ENCODE peak calls at places on chromosomes 12 and 14, in five cellular contexts. T is fibroblast of lung, W is astrocyte, O is IMR-90, D is PC-9. K is an unnamed sample.

GRCh38 chr14:31819281-31819680 is 257.8 kb upstream of the ARHGAP5 start:
- DNase-seq in T (no peak), W (no peak), O (no peak), D (no peak), K (peak)

GRCh38 chr12:88781909-88782308 is 201.6 kb upstream of the KITLG start:
- DNase-seq in T (peak), W (peak), O (peak), D (no peak), K (peak)

GRCh38 chr14:71319646-71320045 is 412.4 kb downstream of the PCNX1 start:
- DNase-seq in T (no peak), W (no peak), O (peak), D (no peak), K (peak)

GRCh38 chr12:65649126-65649525 is 175.2 kb upstream of the HMGA2 start:
- DNase-seq in T (peak), W (peak), O (peak), D (peak), K (peak)

GRCh38 chr12:114045333-114045732 is 79.2 kb upstream of the RBM19 start:
- DNase-seq in T (no peak), W (no peak), O (no peak), D (no peak), K (no peak)

GRCh38 chr12:3789838-3790237 is 36.9 kb upstream of the CRACR2A start:
- DNase-seq in T (no peak), W (no peak), O (no peak), D (no peak), K (no peak)

GRCh38 chr12:131672941-131673330 is 38.0 kb upstream of the SFSWAP start:
- DNase-seq in T (no peak), W (no peak), O (no peak), D (no peak), K (no peak)

GRCh38 chr12:101939856-101940265 is 62.5 kb downstream of the DRAM1 start:
- DNase-seq in T (peak), W (peak), O (peak), D (peak), K (peak)

GRCh38 chr14:32940066-32940651 is 1.5 kb downstream of the NPAS3 start:
- DNase-seq in T (peak), W (peak), O (no peak), D (no peak), K (no peak)

GRCh38 chr12:122753213-122753571 is 568 bp downstream of the DENR start:
- DNase-seq in T (no peak), W (no peak), O (no peak), D (no peak), K (no peak)

GRCh38 chr12:38389581-38389980 is 73.0 kb downstream of the ALG10B start:
- DNase-seq in T (no peak), W (no peak), O (no peak), D (no peak), K (no peak)

GRCh38 chr12:38390968-38391367 is 74.4 kb downstream of the ALG10B start:
- DNase-seq in T (no peak), W (no peak), O (no peak), D (no peak), K (no peak)

GRCh38 chr12:38386238-38386985 is 69.8 kb downstream of the ALG10B start:
- DNase-seq in T (no peak), W (no peak), O (no peak), D (peak), K (peak)

GRCh38 chr12:38384816-38385491 is 68.4 kb downstream of the ALG10B start:
- DNase-seq in T (no peak), W (no peak), O (no peak), D (peak), K (peak)

GRCh38 chr12:38385492-38385864 is 68.9 kb downstream of the ALG10B start:
- DNase-seq in T (no peak), W (no peak), O (no peak), D (no peak), K (no peak)
- H2AFZ ChIP-seq in T (no peak), W (no peak), O (no peak), D (peak), K (no peak)

GRCh38 chr12:110104188-110104969 is 19.8 kb upstream of the IFT81 start:
- DNase-seq in T (peak), W (no peak), O (peak), D (no peak), K (no peak)

GRCh38 chr12:110105961-110106540 is 18.1 kb upstream of the IFT81 start:
- DNase-seq in T (peak), W (no peak), O (no peak), D (no peak), K (no peak)

GRCh38 chr12:110107369-110108281 is 16.5 kb upstream of the IFT81 start:
- DNase-seq in T (peak), W (peak), O (peak), D (no peak), K (peak)

GRCh38 chr12:110102255-110102654 is 21.9 kb upstream of the IFT81 start:
- DNase-seq in T (peak), W (peak), O (peak), D (peak), K (peak)

GRCh38 chr12:110105159-110105558 is 19.0 kb upstream of the IFT81 start:
- DNase-seq in T (no peak), W (no peak), O (no peak), D (no peak), K (no peak)
- H3K27ac ChIP-seq in T (no peak), W (no peak), O (peak), D (no peak), K (no peak)

DNA sequence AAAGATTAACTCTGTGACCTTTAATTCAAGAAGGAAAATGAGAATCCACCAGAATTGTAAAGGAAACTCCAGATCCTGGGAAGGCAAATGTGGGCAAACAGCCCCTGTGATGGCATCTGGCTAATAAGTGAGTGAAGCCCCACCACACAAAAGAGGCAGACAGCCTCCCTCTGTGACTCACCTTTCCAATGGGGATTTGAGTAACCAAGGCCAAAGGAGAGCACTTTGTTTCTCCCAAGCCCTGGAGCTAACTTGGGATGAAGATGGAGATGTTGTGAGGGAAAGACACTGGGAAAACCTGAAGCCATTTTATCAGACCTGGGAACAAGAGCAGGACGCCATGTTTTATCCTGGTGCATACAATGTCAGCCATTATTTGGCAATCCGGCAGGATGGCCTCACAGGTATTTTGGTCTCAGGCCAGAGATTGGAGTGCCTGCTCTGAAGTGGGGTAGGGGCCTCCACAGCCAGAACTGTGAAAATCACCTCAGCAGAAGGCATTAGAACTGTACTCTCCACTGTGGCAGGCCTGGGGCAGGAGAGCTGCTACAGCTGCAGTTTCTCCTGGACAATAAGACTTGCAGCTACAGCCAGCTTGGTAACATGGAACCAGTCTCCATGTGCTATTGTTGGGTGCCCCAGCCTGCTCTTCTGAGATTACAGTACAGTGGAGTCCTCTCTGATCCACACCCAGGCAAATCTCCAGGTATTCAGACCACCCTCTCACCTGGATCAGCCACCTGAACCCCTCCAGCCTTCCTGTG is 96.6 kb upstream of the PCED1B start:
- DNase-seq in T (no peak), W (no peak), O (no peak), D (no peak), K (no peak)
- H2AFZ ChIP-seq in T (no peak), W (no peak), O (peak), D (no peak), K (no peak)

GRCh38 chr14:99393059-99393655 is 87.5 kb downstream of the SETD3 start:
- DNase-seq in T (peak), W (no peak), O (peak), D (no peak), K (peak)

GRCh38 chr14:99394602-99395001 is 86.1 kb downstream of the SETD3 start:
- DNase-seq in T (no peak), W (no peak), O (no peak), D (no peak), K (no peak)

GRCh38 chr14:99388286-99388685 is 92.4 kb downstream of the SETD3 start:
- DNase-seq in T (no peak), W (no peak), O (no peak), D (no peak), K (no peak)

GRCh38 chr14:99389171-99389826 is 91.4 kb downstream of the SETD3 start:
- DNase-seq in T (peak), W (no peak), O (peak), D (peak), K (peak)

DNA sequence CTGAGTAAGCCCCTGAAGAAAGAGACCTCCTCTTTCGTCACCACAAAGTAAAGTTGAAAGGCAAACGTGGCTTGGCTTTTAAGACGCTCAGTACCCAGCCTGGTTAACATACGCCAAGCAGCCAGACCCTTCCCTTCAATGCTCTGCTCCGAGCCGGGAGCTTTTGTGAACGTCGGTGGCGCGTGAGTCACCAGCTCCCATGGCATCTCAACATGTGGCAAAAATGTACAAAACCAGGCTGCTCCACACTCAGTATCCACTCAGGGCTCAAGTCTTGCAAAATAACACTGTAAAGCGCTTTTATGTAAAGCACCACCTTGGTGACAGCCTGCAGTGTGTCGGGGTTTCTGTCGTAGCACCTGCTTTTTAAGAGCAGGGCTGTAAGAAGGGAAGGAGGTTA is 89.0 kb downstream of the SETD3 start:
- DNase-seq in T (peak), W (peak), O (peak), D (no peak), K (no peak)
- H3K27ac ChIP-seq in T (no peak), W (no peak), O (no peak), D (no peak), K (no peak)

GRCh38 chr14:55077155-55077554 is 25.7 kb downstream of the MAPK1IP1L start:
- DNase-seq in T (no peak), W (no peak), O (no peak), D (peak), K (peak)
- H2AFZ ChIP-seq in T (no peak), W (no peak), O (no peak), D (no peak), K (no peak)

DNA sequence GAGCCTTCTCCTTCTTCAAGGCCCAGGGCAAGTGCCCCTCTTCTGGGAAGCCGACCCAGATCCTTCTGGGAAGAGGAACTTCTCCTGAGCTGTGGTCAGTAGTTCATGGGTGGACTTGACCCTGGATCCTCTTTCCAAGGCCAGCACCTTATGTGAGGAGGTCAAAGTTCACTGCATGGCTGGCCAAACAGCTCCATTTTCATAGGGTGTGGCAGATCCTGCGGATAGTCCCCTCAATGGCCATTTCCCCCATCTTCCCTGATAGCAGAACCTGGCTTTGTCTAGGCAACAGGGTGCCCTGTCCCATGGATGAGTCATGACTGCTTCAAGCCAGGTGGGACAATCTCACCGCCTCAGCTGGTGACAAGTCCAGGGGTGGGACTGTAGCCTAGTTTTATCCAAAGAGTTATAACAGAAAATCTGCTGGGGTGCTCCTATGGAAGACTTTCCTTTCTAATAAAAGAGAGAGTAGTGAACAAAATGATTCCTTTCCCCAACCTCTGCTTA is 10.3 kb downstream of the ASB2 start:
- DNase-seq in T (no peak), W (no peak), O (no peak), D (no peak), K (no peak)
- H3K27ac ChIP-seq in T (peak), W (peak), O (peak), D (no peak), K (no peak)

GRCh38 chr14:36068777-36069534 is 107.6 kb downstream of the PTCSC3 start:
- DNase-seq in T (peak), W (peak), O (peak), D (peak), K (peak)
- H2AFZ ChIP-seq in T (no peak), W (no peak), O (peak), D (no peak), K (no peak)

GRCh38 chr14:52801014-52801708 is 9.8 kb upstream of the GNPNAT1 start:
- DNase-seq in T (peak), W (peak), O (peak), D (no peak), K (peak)
- H3K27ac ChIP-seq in T (peak), W (peak), O (peak), D (no peak), K (no peak)

DNA sequence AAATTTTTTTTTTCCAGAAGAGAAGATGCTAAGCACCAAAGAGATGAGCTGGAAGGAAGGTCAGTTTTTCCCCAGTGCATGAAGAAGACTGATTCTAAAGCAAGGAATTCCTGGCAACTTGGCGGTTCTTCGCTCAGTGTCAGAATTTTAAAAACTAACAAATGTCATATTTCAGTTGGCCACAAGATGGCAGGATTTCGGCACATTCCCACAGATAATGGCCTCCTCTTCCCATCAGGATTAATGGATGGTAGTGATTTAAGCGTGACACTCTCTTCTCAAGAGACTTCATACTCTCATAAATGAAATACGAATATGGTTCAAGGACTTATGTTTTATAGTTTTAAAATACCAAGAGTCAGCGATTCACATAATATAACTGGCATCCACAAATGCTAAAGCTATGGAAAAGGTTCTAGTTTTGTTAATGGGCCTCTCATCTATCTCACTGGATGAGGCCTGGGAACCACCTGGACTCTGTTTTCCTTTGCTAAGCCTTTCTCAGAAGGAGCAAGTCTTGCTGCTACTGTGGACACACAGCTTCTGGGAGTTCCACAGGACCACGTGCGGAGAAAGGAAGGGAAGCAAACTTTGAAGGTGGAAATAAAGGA is 46.1 kb upstream of the PTPRO start:
- DNase-seq in T (peak), W (peak), O (peak), D (peak), K (peak)
- H2AFZ ChIP-seq in T (peak), W (no peak), O (peak), D (no peak), K (no peak)

GRCh38 chr14:56199976-56200577 is 81.9 kb downstream of the PELI2 start:
- DNase-seq in T (peak), W (peak), O (peak), D (no peak), K (peak)
- H3K27ac ChIP-seq in T (peak), W (peak), O (peak), D (no peak), K (no peak)